ENCODE peak calls at places on chromosome 19, in five cellular contexts. C, M, D, O and I are unnamed samples.

GRCh38 chr19:27974082-27974513 is 1238.9 kb downstream of the UQCRFS1 start:
- DNase-seq in C (peak), M (peak), D (peak), O (no peak), I (no peak)

GRCh38 chr19:39996218-39996810 is 546 bp upstream of the ZNF546 start:
- DNase-seq in C (no peak), M (peak), D (peak), O (no peak), I (peak)

GRCh38 chr19:48533770-48534169 is 18.2 kb upstream of the SULT2B1 start:
- DNase-seq in C (no peak), M (no peak), D (no peak), O (no peak), I (no peak)

GRCh38 chr19:49155830-49156346 is 692 bp upstream of the HRC start:
- DNase-seq in C (no peak), M (no peak), D (no peak), O (no peak), I (no peak)

GRCh38 chr19:48770223-48770622 is 14.9 kb downstream of the FGF21 start:
- DNase-seq in C (no peak), M (peak), D (no peak), O (peak), I (no peak)

GRCh38 chr19:49808762-49809154 is 4.3 kb downstream of the FUZ start:
- DNase-seq in C (peak), M (peak), D (peak), O (no peak), I (peak)

GRCh38 chr19:58395220-58395978 is at the start of gene RNF225:
- DNase-seq in C (no peak), M (no peak), D (no peak), O (no peak), I (no peak)

GRCh38 chr19:49126575-49126974 is 7.2 kb downstream of the PPFIA3 start:
- DNase-seq in C (no peak), M (no peak), D (no peak), O (no peak), I (no peak)

GRCh38 chr19:57964761-57965160 is 9.6 kb downstream of the C19orf18 start:
- DNase-seq in C (no peak), M (no peak), D (no peak), O (no peak), I (no peak)

GRCh38 chr19:17929056-17929455 is 3.8 kb upstream of the CCDC124 start:
- DNase-seq in C (no peak), M (no peak), D (no peak), O (no peak), I (no peak)

GRCh38 chr19:49333426-49334288 is 1.5 kb upstream of the CD37 start:
- DNase-seq in C (no peak), M (no peak), D (no peak), O (no peak), I (no peak)

GRCh38 chr19:49133621-49134454 is 14.5 kb downstream of the PPFIA3 start:
- DNase-seq in C (no peak), M (peak), D (no peak), O (no peak), I (peak)

GRCh38 chr19:44066305-44066704 is 5.7 kb upstream of the ZNF284 start:
- DNase-seq in C (no peak), M (no peak), D (no peak), O (no peak), I (no peak)

GRCh38 chr19:54201172-54201701 is 579 bp downstream of the RPS9 start:
- DNase-seq in C (no peak), M (no peak), D (no peak), O (no peak), I (no peak)

GRCh38 chr19:4284176-4284958 is 5.3 kb downstream of the SHD start:
- DNase-seq in C (no peak), M (no peak), D (no peak), O (no peak), I (no peak)

GRCh38 chr19:6161271-6161850 is 25.9 kb downstream of the ACSBG2 start:
- DNase-seq in C (no peak), M (no peak), D (no peak), O (no peak), I (peak)

GRCh38 chr19:4379383-4380253 is 20.7 kb downstream of the SH3GL1 start:
- DNase-seq in C (no peak), M (peak), D (no peak), O (no peak), I (peak)

GRCh38 chr19:39052243-39052746 is 19.9 kb upstream of the FBXO27 start:
- DNase-seq in C (peak), M (peak), D (peak), O (no peak), I (peak)

GRCh38 chr19:4043966-4044365 is 22.7 kb downstream of the ZBTB7A start:
- DNase-seq in C (no peak), M (no peak), D (no peak), O (no peak), I (no peak)

GRCh38 chr19:22918221-22918620 is 84.8 kb downstream of the ZNF728 start:
- DNase-seq in C (no peak), M (no peak), D (no peak), O (no peak), I (no peak)

GRCh38 chr19:10226021-10226375 is 5.1 kb downstream of the S1PR2 start:
- DNase-seq in C (no peak), M (no peak), D (no peak), O (no peak), I (no peak)

GRCh38 chr19:48568345-48568886 is 16.4 kb downstream of the SULT2B1 start:
- DNase-seq in C (peak), M (peak), D (peak), O (no peak), I (peak)

GRCh38 chr19:42596391-42597071 is 1.8 kb upstream of the CEACAM8 start:
- DNase-seq in C (peak), M (peak), D (peak), O (no peak), I (no peak)

GRCh38 chr19:51503428-51503827 is 1.8 kb upstream of the SIGLEC12 start:
- DNase-seq in C (no peak), M (no peak), D (no peak), O (no peak), I (no peak)

GRCh38 chr19:10292789-10293636 is 3.3 kb downstream of the ICAM5 start:
- DNase-seq in C (no peak), M (no peak), D (no peak), O (no peak), I (no peak)

GRCh38 chr19:55600336-55601028 is 394 bp downstream of the ZNF524 start:
- DNase-seq in C (no peak), M (no peak), D (no peak), O (no peak), I (peak)

GRCh38 chr19:14472202-14472961 is 2.8 kb downstream of the PTGER1 start:
- DNase-seq in C (peak), M (peak), D (peak), O (no peak), I (no peak)

GRCh38 chr19:29843180-29844051 is 31.6 kb downstream of the CCNE1 start:
- DNase-seq in C (peak), M (peak), D (peak), O (no peak), I (peak)

GRCh38 chr19:34734601-34735103 is 609 bp downstream of the ZNF181 start:
- DNase-seq in C (no peak), M (no peak), D (no peak), O (no peak), I (no peak)

GRCh38 chr19:30074741-30075460 is 132.9 kb downstream of the URI1 start:
- DNase-seq in C (no peak), M (no peak), D (no peak), O (no peak), I (no peak)

GRCh38 chr19:17721821-17722220 is 2.5 kb downstream of the MAP1S start:
- DNase-seq in C (no peak), M (peak), D (peak), O (no peak), I (no peak)

GRCh38 chr19:50046649-50047503 is 21.1 kb downstream of the ZNF473 start:
- DNase-seq in C (no peak), M (peak), D (no peak), O (no peak), I (peak)